ENCODE peak calls at places on chromosomes 6 and 20, in nine cellular contexts. D is NCI-H1694; P is Right ventricle myocardium superior; I is ELR; A is HFFc6; U is activated effector memory CD4-positive, alpha-beta T cell treated with Interleukin-2 at 50 U/mL for 16 hours; N is fibroblast of the conjunctiva; M is cardiac fibroblast; X is HS-5. F is an unnamed sample.

GRCh38 chr6:29984992-29985391 is 42.7 kb downstream of the HLA-A start:
- DNase-seq in U (no peak), N (no peak), A (no peak), P (no peak), D (no peak), I (no peak), M (no peak), X (no peak), F (no peak)

GRCh38 chr20:39048000-39048696 is 86.0 kb downstream of the DHX35 start:
- DNase-seq in I (peak; percentile 80), X (peak; percentile 31), D (peak; percentile 39), A (peak; percentile 60), U (peak; percentile 55), P (peak; percentile 88), N (peak; percentile 65), M (peak; percentile 85), F (peak; percentile 69)

GRCh38 chr6:5746392-5747140 is 260.2 kb downstream of the NRN1 start:
- DNase-seq in M (no peak), U (no peak), I (no peak), N (no peak), P (no peak), D (no peak), X (no peak), A (no peak), F (no peak)

GRCh38 chr6:149924206-149924932 is 1.4 kb upstream of the RAET1G start:
- DNase-seq in X (no peak), N (no peak), P (no peak), I (no peak), M (no peak), U (no peak), D (no peak), A (no peak), F (no peak)

GRCh38 chr6:146948790-146949342 is 255.4 kb upstream of the STXBP5 start:
- DNase-seq in I (no peak), X (no peak), U (no peak), P (no peak), A (no peak), M (peak; percentile 48), D (no peak), N (no peak), F (no peak)

GRCh38 chr6:27091661-27092315 is 155.7 kb upstream of the PRSS16 start:
- DNase-seq in A (peak; percentile 98), X (peak; percentile 83), I (peak; percentile 95), U (no peak), P (no peak), D (peak; percentile 67), M (peak; percentile 88), N (peak; percentile 74), F (no peak)

GRCh38 chr6:157762636-157763035 is 60.4 kb upstream of the SNX9 start:
- DNase-seq in X (no peak), D (no peak), P (no peak), M (no peak), A (no peak), U (no peak), N (no peak), I (peak; percentile 47), F (no peak)

GRCh38 chr20:36112112-36112511 is 42.4 kb upstream of the EPB41L1 start:
- DNase-seq in U (no peak), M (no peak), I (no peak), A (no peak), P (no peak), N (no peak), X (no peak), D (no peak), F (no peak)

GRCh38 chr20:36644032-36644712 is 1.8 kb downstream of the SLA2 start:
- DNase-seq in D (no peak), P (no peak), A (no peak), I (no peak), U (peak; percentile 49), X (no peak), N (no peak), M (no peak), F (no peak)

GRCh38 chr6:119044263-119044662 is 34.2 kb downstream of the FAM184A start:
- DNase-seq in U (no peak), M (no peak), A (no peak), P (no peak), X (no peak), I (no peak), D (no peak), N (no peak), F (no peak)

F was measured in NCI-H1092.